ENCODE peak calls at places on chromosome 18, in seven cellular contexts. F, Y, M, P, T, I and J are unnamed samples.

GRCh38 chr18:79583426-79583825 is 96.2 kb upstream of the CTDP1 start:
- DNase-seq in T (no peak), Y (no peak), P (no peak), M (no peak), I (no peak), F (no peak), J (no peak)

GRCh38 chr18:57575542-57575941 is 11.0 kb downstream of the FECH start:
- DNase-seq in Y (no peak), F (no peak), M (no peak), I (no peak), P (no peak), T (no peak), J (no peak)

GRCh38 chr18:23888880-23889279 is 125.7 kb upstream of the TTC39C start:
- DNase-seq in F (no peak), P (no peak), I (no peak), Y (no peak), M (no peak), T (peak), J (no peak)

GRCh38 chr18:3652380-3653262 is 202.6 kb downstream of the TGIF1 start:
- DNase-seq in I (peak), T (no peak), F (peak), P (peak), M (no peak), Y (peak), J (no peak)

GRCh38 chr18:28890796-28891195 is 713.9 kb upstream of the CDH2 start:
- DNase-seq in I (no peak), Y (no peak), M (no peak), P (no peak), T (no peak), F (no peak), J (no peak)

GRCh38 chr18:56035546-56035945 is 447.6 kb upstream of the TCF4 start:
- DNase-seq in M (no peak), Y (no peak), F (no peak), P (no peak), I (no peak), T (no peak), J (no peak)

GRCh38 chr18:22324191-22325131 is 93.3 kb downstream of the CTAGE1 start:
- DNase-seq in M (no peak), Y (no peak), F (no peak), T (no peak), I (peak), P (no peak), J (no peak)

GRCh38 chr18:68956650-68957049 is 158.8 kb downstream of the CCDC102B start:
- DNase-seq in T (no peak), M (no peak), F (no peak), P (no peak), Y (no peak), I (no peak), J (no peak)

GRCh38 chr18:74435740-74436139 is 21.4 kb downstream of the DIPK1C start:
- DNase-seq in M (no peak), Y (no peak), F (no peak), I (no peak), P (no peak), T (no peak), J (no peak)

GRCh38 chr18:22391571-22392359 is 25.9 kb downstream of the CTAGE1 start:
- DNase-seq in I (no peak), Y (no peak), T (no peak), M (no peak), F (peak), P (peak), J (no peak)

GRCh38 chr18:50401888-50402287 is 27.0 kb downstream of the SKA1 start:
- DNase-seq in Y (no peak), F (peak), T (peak), P (peak), M (no peak), I (peak), J (no peak)

GRCh38 chr18:12839057-12839525 is 44.9 kb downstream of the PTPN2 start:
- DNase-seq in M (no peak), F (no peak), I (no peak), P (no peak), T (no peak), Y (no peak), J (no peak)